ENCODE peak calls at places on chromosomes 13 and 19, in five cellular contexts. X, O, U, G and D are unnamed samples.
A peak's percentile ranks its signal among the peaks of the same experiment; 100 is the strongest.

GRCh38 chr19:41225238-41226052 is 6.4 kb downstream of the AXL start:
- DNase-seq in O (peak; percentile 98), U (peak; percentile 99), X (peak; percentile 48), G (no peak), D (peak; percentile 44)

GRCh38 chr19:56750658-56751057 is 79.1 kb upstream of the ZNF835 start:
- DNase-seq in G (no peak), X (no peak), U (no peak), O (no peak), D (no peak)

GRCh38 chr13:67134322-67135129 is 95.6 kb downstream of the PCDH9 start:
- DNase-seq in O (peak; percentile 30), U (peak; percentile 50), X (no peak), G (no peak), D (no peak)

GRCh38 chr19:56841194-56841546 is 644 bp upstream of the PEG3 start:
- DNase-seq in U (no peak), O (no peak), X (no peak), G (no peak), D (no peak)

GRCh38 chr13:97275265-97275664 is 53.1 kb downstream of the MBNL2 start:
- DNase-seq in O (peak; percentile 93), X (no peak), G (no peak), U (peak; percentile 94), D (no peak)

GRCh38 chr19:29308977-29309520 is 96.1 kb upstream of the UQCRFS1 start:
- DNase-seq in U (no peak), O (no peak), G (no peak), X (no peak), D (no peak)

GRCh38 chr19:6811906-6812305 is 39.4 kb downstream of the VAV1 start:
- DNase-seq in X (no peak), G (no peak), U (peak; percentile 37), O (peak; percentile 83), D (no peak)

GRCh38 chr13:94291631-94292322 is 187.7 kb downstream of the DCT start:
- DNase-seq in G (no peak), X (no peak), O (no peak), U (no peak), D (no peak)

GRCh38 chr19:18519962-18520847 is 1.7 kb downstream of the ELL start:
- DNase-seq in X (peak; percentile 41), O (peak; percentile 81), U (peak; percentile 74), G (peak; percentile 51), D (peak; percentile 94)
- H3K27ac ChIP-seq in X (peak overlapping the region; percentile 94), O (peak overlapping the region; percentile 80), U (peak overlapping the region; percentile 100), G (peak overlapping the region; percentile 93), D (peak overlapping the region; percentile 98)

DNA sequence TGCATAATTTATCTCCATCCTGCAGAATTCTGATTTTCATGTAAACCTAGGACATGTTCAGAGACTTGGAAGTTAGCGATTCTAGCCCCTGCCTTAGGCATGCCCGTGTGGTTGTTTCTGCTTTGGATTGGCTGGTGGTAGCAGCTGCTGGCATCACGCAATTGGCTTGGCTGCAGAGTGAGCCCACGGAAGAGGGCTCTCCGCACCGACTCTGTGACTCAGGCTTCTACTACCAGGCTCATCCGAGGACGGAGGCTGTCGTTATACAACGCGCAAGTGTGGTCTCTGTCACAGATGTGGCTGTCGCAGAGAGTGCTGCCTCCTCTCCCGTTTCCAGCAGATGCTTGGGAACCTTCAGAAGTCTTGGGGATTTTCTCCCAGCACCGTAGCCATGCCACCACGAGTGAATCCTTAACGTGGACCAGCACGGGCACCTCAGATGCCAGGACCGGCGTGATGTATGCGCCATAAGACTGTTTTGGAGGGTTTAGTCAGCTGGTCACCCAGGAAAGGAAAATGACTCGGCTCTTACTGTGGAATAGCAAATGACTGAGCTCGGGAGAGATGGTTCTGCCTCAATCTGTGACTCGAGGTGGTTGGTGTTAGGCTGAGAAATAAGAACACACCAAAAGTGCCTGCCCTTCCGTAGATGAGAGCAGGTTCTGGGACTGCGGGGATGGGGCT is 61.0 kb upstream of the F7 start:
- DNase-seq in X (no peak), G (peak; percentile 2), O (no peak), U (no peak), D (no peak)
- H3K4me3 ChIP-seq in X (no peak overlapping the region), G (no peak overlapping the region), O (no peak overlapping the region), U (no peak overlapping the region), D (no peak overlapping the region)

GRCh38 chr19:47819841-47820244 is 1.9 kb upstream of the CRX start:
- DNase-seq in G (no peak), U (no peak), O (no peak), X (no peak), D (no peak)
- TF ChIP-seq CTCF in G (no peak), U (no peak), O (no peak), X (no peak), D (no peak)

DNA sequence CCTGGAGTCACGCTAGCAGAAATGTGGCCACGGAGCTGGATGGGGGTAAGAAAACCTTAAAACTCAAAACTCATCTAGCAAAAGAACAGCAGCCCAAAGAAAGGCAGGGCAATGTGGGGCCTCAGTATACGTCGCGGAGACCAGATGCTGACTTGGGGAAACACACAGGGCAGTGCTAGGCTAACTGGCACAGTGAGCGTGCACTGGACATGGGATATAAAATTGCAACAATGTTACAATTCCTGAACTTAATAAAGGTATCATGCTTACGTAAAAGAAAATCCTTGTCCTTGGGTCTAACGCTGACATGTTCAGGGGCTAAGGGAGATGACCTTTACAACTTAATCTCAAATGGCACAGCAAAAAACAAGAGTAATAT is 40.5 kb downstream of the COL4A1 start:
- DNase-seq in O (no peak), U (no peak), X (no peak), G (no peak), D (no peak)
- H3K27ac ChIP-seq in O (no peak overlapping the region), U (no peak overlapping the region), X (peak overlapping the region; percentile 84), G (peak overlapping the region; percentile 64), D (peak overlapping the region; percentile 70)

GRCh38 chr13:21757721-21758120 is 86.8 kb downstream of the FGF9 start:
- DNase-seq in G (no peak), X (no peak), O (no peak), U (no peak), D (no peak)

GRCh38 chr13:21759503-21759902 is 88.6 kb downstream of the FGF9 start:
- DNase-seq in G (no peak), U (no peak), O (no peak), X (no peak), D (no peak)

GRCh38 chr13:21767032-21767431 is 96.2 kb downstream of the FGF9 start:
- DNase-seq in G (no peak), U (no peak), O (no peak), X (no peak), D (no peak)

GRCh38 chr13:21759911-21760310 is 89.0 kb downstream of the FGF9 start:
- DNase-seq in O (no peak), X (no peak), G (no peak), U (no peak), D (no peak)

GRCh38 chr13:21762512-21762911 is 91.6 kb downstream of the FGF9 start:
- DNase-seq in U (no peak), G (no peak), O (no peak), X (no peak), D (peak; percentile 17)
- H3K4me3 ChIP-seq in U (no peak overlapping the region), G (no peak overlapping the region), O (no peak overlapping the region), X (no peak overlapping the region), D (no peak overlapping the region)

GRCh38 chr19:17854061-17854460 is 5.6 kb upstream of the RPL18A start:
- DNase-seq in U (no peak), G (no peak), O (no peak), X (no peak), D (no peak)
- TF ChIP-seq CTCF in U (no peak), G (no peak), O (no peak), X (no peak), D (no peak)